ENCODE peak calls at places on chromosomes 12 and 14, in four cellular contexts. D, B, T and P are unnamed samples.

GRCh38 chr14:68779761-68780323 is 13.0 kb downstream of the ZFP36L1 start:
- DNase-seq in D (peak; percentile 60), B (no peak), T (peak; percentile 72), P (peak; percentile 70)

GRCh38 chr14:22545842-22546721 is 42.9 kb downstream of the DAD1 start:
- DNase-seq in D (no peak), B (no peak), T (no peak), P (peak; percentile 84)

GRCh38 chr12:1576410-1577240 is 17.8 kb downstream of the FBXL14 start:
- DNase-seq in D (no peak), B (no peak), T (no peak), P (peak; percentile 78)

GRCh38 chr14:105943973-105944602 is 417.7 kb downstream of the TMEM121 start:
- DNase-seq in D (no peak), B (no peak), T (no peak), P (no peak)

GRCh38 chr12:127284870-127285431 is 982.0 kb upstream of the TMEM132C start:
- DNase-seq in D (no peak), B (no peak), T (no peak), P (peak; percentile 65)

GRCh38 chr14:32657081-32657480 is 281.6 kb upstream of the NPAS3 start:
- DNase-seq in D (no peak), B (peak; percentile 4), T (no peak), P (peak; percentile 81)

GRCh38 chr12:23474438-23475000 is 475.0 kb downstream of the SOX5 start:
- DNase-seq in D (no peak), B (no peak), T (no peak), P (no peak)

GRCh38 chr12:130496516-130497120 is 158.9 kb downstream of the PIWIL1 start:
- DNase-seq in D (no peak), B (no peak), T (no peak), P (no peak)

GRCh38 chr14:104209985-104210520 is 71.7 kb downstream of the KIF26A start:
- DNase-seq in D (no peak), B (no peak), T (no peak), P (no peak)

GRCh38 chr14:70856851-70857498 is 47.7 kb upstream of the MAP3K9 start:
- DNase-seq in D (no peak), B (no peak), T (no peak), P (peak; percentile 94)
- H3K4me3 ChIP-seq in D (no peak overlapping the region), B (no peak overlapping the region), T (no peak overlapping the region), P (no peak overlapping the region)

DNA sequence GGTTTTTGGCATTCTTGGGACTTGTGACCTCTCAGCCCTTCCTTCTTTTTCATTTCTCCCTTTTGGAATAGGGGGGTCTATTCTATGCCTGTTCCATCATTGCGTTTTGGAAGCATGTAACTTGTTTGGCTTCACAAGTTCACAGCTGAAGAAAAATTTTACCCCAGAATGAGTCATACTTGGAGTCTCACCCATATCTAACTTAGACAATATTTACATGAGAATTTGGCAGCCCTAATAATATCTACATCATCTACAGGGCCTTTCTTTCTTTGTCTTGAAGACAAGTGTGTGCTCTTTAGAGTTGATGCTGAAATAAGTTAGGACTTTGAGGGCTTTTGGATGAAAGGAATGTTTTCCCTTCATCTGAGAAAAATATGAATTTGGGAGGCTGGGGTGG is 1312.9 kb upstream of the FLRT2 start:
- DNase-seq in D (no peak), B (no peak), T (no peak), P (no peak)
- H3K27ac ChIP-seq in D (no peak overlapping the region), B (no peak overlapping the region), T (no peak overlapping the region), P (no peak overlapping the region)

GRCh38 chr12:109466305-109466704 is 10.8 kb downstream of the KCTD10 start:
- DNase-seq in D (no peak), B (no peak), T (no peak), P (no peak)

GRCh38 chr12:109467978-109468676 is 9.0 kb downstream of the KCTD10 start:
- DNase-seq in D (no peak), B (no peak), T (no peak), P (no peak)

GRCh38 chr12:109464642-109465351 is 12.3 kb downstream of the KCTD10 start:
- DNase-seq in D (no peak), B (no peak), T (no peak), P (no peak)

GRCh38 chr12:109469516-109469915 is 7.6 kb downstream of the KCTD10 start:
- DNase-seq in D (no peak), B (no peak), T (no peak), P (no peak)

DNA sequence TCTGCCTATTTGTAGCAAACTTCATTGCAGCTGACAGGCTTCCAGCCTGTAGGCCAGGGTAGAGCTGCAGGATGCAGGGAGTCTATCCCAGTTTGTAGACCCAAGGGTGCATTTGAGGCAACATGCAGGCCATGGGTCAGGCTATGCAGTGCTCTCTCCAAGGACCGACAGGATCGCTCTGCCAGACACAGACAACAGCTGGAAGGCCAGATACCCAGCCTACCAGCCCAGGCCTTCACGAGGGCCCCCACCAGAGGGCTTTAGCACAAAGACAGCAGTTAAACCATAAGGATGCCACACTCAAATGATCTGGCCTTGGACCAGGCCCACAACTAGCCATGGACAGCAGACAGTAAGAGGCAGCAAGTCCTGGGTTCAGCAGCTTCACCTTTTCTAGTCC is 10.3 kb downstream of the KCTD10 start:
- DNase-seq in D (no peak), B (no peak), T (no peak), P (no peak)
- H3K4me3 ChIP-seq in D (no peak overlapping the region), B (no peak overlapping the region), T (no peak overlapping the region), P (no peak overlapping the region)

GRCh38 chr12:104006929-104007328 is 41.3 kb downstream of the TDG start:
- DNase-seq in D (no peak), B (no peak), T (no peak), P (no peak)

GRCh38 chr12:104012331-104012730 is 37.7 kb downstream of the GLT8D2 start:
- DNase-seq in D (no peak), B (no peak), T (no peak), P (no peak)

GRCh38 chr12:104010800-104011199 is 39.2 kb downstream of the GLT8D2 start:
- DNase-seq in D (no peak), B (no peak), T (no peak), P (no peak)

GRCh38 chr12:104011265-104011664 is 38.7 kb downstream of the GLT8D2 start:
- DNase-seq in D (no peak), B (no peak), T (no peak), P (peak; percentile 79)

DNA sequence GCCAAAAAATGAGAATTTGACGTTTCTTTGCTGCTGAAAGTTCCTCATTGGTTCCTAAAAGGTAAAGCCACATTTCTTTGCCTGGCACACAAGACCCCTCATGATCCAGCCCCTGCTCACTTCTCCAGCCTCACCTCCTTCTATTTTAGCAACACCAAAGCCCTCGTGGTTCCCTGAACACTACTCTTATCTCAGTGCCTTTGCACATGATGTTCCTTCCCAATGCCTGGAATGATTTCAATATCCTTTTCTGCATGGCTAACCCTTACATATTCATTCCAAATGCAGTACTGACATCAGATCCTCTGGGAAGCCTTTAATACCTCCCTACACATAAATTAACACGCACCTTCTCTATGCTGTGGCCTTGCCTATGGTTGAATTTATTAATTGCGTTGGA is 39.9 kb downstream of the GLT8D2 start:
- DNase-seq in D (no peak), B (no peak), T (no peak), P (no peak)
- H3K27ac ChIP-seq in D (no peak overlapping the region), B (no peak overlapping the region), T (no peak overlapping the region), P (no peak overlapping the region)

GRCh38 chr14:70934502-70935134 is 27.4 kb downstream of the PCNX1 start:
- DNase-seq in D (no peak), B (no peak), T (no peak), P (no peak)
- H3K4me3 ChIP-seq in D (peak overlapping the region; percentile 84), B (no peak overlapping the region), T (peak overlapping the region; percentile 8), P (no peak overlapping the region)

DNA sequence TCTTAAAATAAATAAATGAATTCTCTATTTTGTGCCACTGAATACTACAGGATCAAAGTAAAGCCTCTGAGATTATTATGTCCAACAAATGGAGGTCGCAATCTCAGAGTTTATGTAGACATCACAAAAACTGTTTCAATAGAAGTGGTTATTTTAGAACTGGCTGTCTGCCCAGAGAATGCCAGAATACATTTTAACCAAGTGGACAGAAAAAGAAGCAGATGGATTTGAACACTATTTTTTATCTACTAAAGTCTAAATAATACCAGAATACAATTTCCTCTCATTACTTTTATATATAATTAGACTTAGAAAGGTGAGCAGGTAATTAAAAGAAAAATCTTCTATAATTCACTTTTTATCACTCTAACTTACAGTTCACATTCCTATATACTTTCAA is 118.3 kb downstream of the MED13L start:
- DNase-seq in D (no peak), B (no peak), T (no peak), P (peak; percentile 62)
- H3K27ac ChIP-seq in D (no peak overlapping the region), B (no peak overlapping the region), T (no peak overlapping the region), P (no peak overlapping the region)

GRCh38 chr14:91123201-91123600 is 9.3 kb downstream of the DGLUCY start:
- DNase-seq in D (no peak), B (no peak), T (no peak), P (no peak)

GRCh38 chr14:91126761-91127160 is 12.9 kb downstream of the DGLUCY start:
- DNase-seq in D (no peak), B (no peak), T (no peak), P (no peak)

GRCh38 chr14:91125801-91126200 is 11.9 kb downstream of the DGLUCY start:
- DNase-seq in D (no peak), B (no peak), T (no peak), P (no peak)

GRCh38 chr14:91127411-91127810 is 13.5 kb downstream of the DGLUCY start:
- DNase-seq in D (no peak), B (peak; percentile 48), T (no peak), P (no peak)

DNA sequence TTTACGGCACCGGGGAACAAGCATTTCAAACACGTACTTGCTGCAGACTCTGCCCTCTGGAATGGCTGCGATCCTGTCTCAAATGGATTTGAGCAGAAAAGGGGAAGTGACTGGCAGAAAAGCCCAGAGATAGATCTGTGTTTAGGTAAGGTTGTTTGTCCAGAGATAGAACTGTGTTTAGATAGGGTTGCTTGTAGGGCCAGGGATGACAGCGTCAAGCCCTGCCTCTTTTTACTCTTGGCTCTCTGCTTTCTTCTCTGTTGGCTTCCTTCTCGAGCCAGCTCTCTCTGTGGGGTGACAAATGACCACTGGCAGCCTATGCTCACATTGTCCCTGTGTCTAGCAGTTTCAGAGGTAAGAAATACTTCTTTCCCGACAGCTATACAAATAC is 11.4 kb downstream of the DGLUCY start:
- DNase-seq in D (no peak), B (peak; percentile 74), T (no peak), P (no peak)
- H3K4me3 ChIP-seq in D (no peak overlapping the region), B (no peak overlapping the region), T (no peak overlapping the region), P (no peak overlapping the region)

DNA sequence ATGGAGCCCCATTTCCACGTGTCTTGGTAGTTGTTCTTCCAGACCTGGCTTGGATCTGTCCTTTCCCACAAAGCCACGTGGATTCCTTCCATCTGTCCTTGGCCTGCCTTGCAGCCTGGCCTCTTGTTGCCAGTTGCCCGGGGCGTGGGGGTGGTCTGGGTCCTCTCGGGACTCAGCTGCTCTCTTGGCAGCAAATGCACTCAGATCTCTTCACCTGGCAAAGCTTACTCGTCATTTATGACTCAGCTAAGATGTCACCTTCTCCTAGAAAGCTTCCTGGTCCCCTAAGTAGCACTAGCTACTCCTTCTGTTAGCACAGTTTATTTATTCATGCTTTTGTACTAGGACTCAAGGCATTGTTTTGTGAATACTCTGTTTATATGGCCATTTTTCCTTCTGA is 13.6 kb downstream of the PLEKHG3 start:
- DNase-seq in D (no peak), B (peak; percentile 26), T (no peak), P (no peak)
- H3K27ac ChIP-seq in D (no peak overlapping the region), B (peak overlapping the region; percentile 88), T (no peak overlapping the region), P (no peak overlapping the region)